ENCODE peak calls at places on chromosomes 1 and 21, in eight cellular contexts. K, P, G, H, Q, X, T and E are unnamed samples. For H3K27me3, the result is how much of the 10 kb centered on the place peaks cover.

GRCh38 chr1:179121159-179121938 is 39.5 kb downstream of the TOR3A start:
- DNase-seq in Q (no peak), P (no peak), H (peak), K (no peak), T (no peak), X (peak), G (no peak), E (no peak)

GRCh38 chr1:184253921-184254320 is 132.9 kb upstream of the C1orf21 start:
- DNase-seq in P (no peak), X (no peak), H (no peak), G (no peak), K (no peak), T (no peak), Q (no peak), E (no peak)

GRCh38 chr1:209875510-209875909 is 47.7 kb downstream of the UTP25 start:
- DNase-seq in K (no peak), G (no peak), X (peak), H (peak), P (no peak), Q (peak), T (no peak), E (no peak)

GRCh38 chr1:78333426-78334012 is 157.3 kb upstream of the PTGFR start:
- DNase-seq in Q (peak), X (peak), T (no peak), P (no peak), H (peak), G (no peak), K (no peak), E (no peak)

GRCh38 chr1:42348498-42348897 is 13.5 kb upstream of the FOXJ3 start:
- DNase-seq in K (no peak), H (no peak), Q (no peak), G (no peak), P (no peak), T (no peak), X (no peak), E (no peak)

GRCh38 chr1:246510147-246511030 is 3.3 kb upstream of the SMYD3 start:
- DNase-seq in K (no peak), X (no peak), H (no peak), Q (no peak), T (no peak), P (no peak), G (no peak), E (no peak)

GRCh38 chr1:10969267-10969970 is 43.0 kb upstream of the TARDBP start:
- DNase-seq in H (no peak), P (no peak), K (no peak), X (no peak), T (no peak), G (no peak), Q (no peak), E (no peak)

GRCh38 chr1:40141878-40142535 is 19.2 kb upstream of the RLF start:
- DNase-seq in Q (no peak), T (no peak), X (no peak), H (no peak), G (no peak), P (no peak), K (no peak), E (no peak)

GRCh38 chr1:65235867-65236805 is 73.2 kb upstream of the DNAJC6 start:
- DNase-seq in H (peak), Q (peak), P (no peak), K (no peak), G (no peak), X (peak), T (no peak), E (peak)

GRCh38 chr1:52633291-52633754 is 355 bp downstream of the SHISAL2A start:
- DNase-seq in Q (no peak), G (no peak), K (no peak), T (no peak), P (peak), H (peak), X (no peak), E (no peak)

GRCh38 chr1:93440272-93440671 is 7.6 kb upstream of the FNBP1L start:
- DNase-seq in T (no peak), X (peak), P (no peak), K (no peak), Q (no peak), H (no peak), G (no peak), E (no peak)

GRCh38 chr1:79781261-79781660 is 774.7 kb upstream of the ADGRL4 start:
- DNase-seq in Q (peak), T (no peak), K (no peak), P (no peak), G (no peak), H (no peak), X (no peak), E (no peak)

GRCh38 chr1:229028509-229028908 is 242.4 kb upstream of the RAB4A start:
- DNase-seq in K (no peak), P (no peak), H (no peak), T (no peak), Q (no peak), G (no peak), X (no peak), E (no peak)

GRCh38 chr21:41993744-41994143 is 16.4 kb downstream of the ZBTB21 start:
- DNase-seq in X (peak), P (no peak), T (no peak), G (no peak), H (no peak), Q (no peak), K (no peak), E (no peak)

GRCh38 chr1:6012529-6013318 is 20.5 kb upstream of the NPHP4 start:
- DNase-seq in Q (no peak), H (no peak), P (no peak), G (no peak), K (no peak), X (no peak), T (peak), E (no peak)

GRCh38 chr1:194024659-194025058 is 838.2 kb upstream of the B3GALT2 start:
- DNase-seq in X (peak), P (no peak), G (no peak), Q (peak), K (no peak), T (no peak), H (peak), E (peak)

GRCh38 chr1:36096500-36097412 is 8.1 kb downstream of the ADPRS start:
- DNase-seq in P (no peak), G (no peak), K (no peak), H (peak), Q (no peak), T (no peak), X (peak), E (no peak)

GRCh38 chr1:112040891-112041740 is 51.6 kb upstream of the KCND3 start:
- DNase-seq in H (no peak), G (no peak), X (no peak), Q (no peak), P (no peak), T (no peak), K (no peak), E (no peak)

GRCh38 chr1:188166654-188167053 is 1337.9 kb downstream of the PLA2G4A start:
- DNase-seq in G (no peak), P (no peak), T (no peak), Q (no peak), K (no peak), H (no peak), X (no peak), E (no peak)

GRCh38 chr1:97499667-97500066 is 421.2 kb downstream of the DPYD start:
- DNase-seq in K (no peak), G (no peak), H (no peak), Q (no peak), T (no peak), X (no peak), P (no peak), E (no peak)

GRCh38 chr1:201918343-201918742 is 28.0 kb downstream of the LMOD1 start:
- DNase-seq in K (no peak), H (no peak), Q (no peak), G (no peak), X (no peak), P (no peak), T (no peak), E (no peak)

GRCh38 chr1:200896571-200897187 is 2.0 kb downstream of the INAVA start:
- DNase-seq in X (peak), T (no peak), G (no peak), Q (peak), H (no peak), P (peak), K (peak), E (peak)

GRCh38 chr1:167617100-167617949 is 12.7 kb upstream of the RCSD1 start:
- DNase-seq in K (no peak), P (no peak), G (peak), X (no peak), T (peak), Q (peak), H (no peak), E (peak)

GRCh38 chr1:229556551-229556950 is 2.0 kb downstream of the ABCB10 start:
- DNase-seq in X (no peak), P (no peak), G (no peak), H (no peak), T (no peak), Q (no peak), K (no peak), E (no peak)

GRCh38 chr1:10530756-10531155 is 56.0 kb downstream of the PEX14 start:
- DNase-seq in X (no peak), G (no peak), Q (peak), H (no peak), K (no peak), P (no peak), T (no peak), E (no peak)

GRCh38 chr1:221174598-221174997 is 295.4 kb downstream of the HLX start:
- DNase-seq in K (no peak), Q (no peak), P (no peak), X (no peak), H (peak), T (peak), G (peak), E (no peak)

GRCh38 chr1:22143065-22143514 is at the start of gene WNT4:
- DNase-seq in K (peak), H (peak), P (peak), X (peak), Q (peak), T (no peak), G (no peak), E (no peak)

GRCh38 chr1:32963746-32964460 is 706 bp downstream of the RNF19B start:
- DNase-seq in H (peak), X (peak), T (peak), G (peak), K (peak), Q (peak), P (peak), E (peak)

GRCh38 chr1:207993477-207994445 is 82.8 kb upstream of the CD34 start:
- DNase-seq in X (peak), H (peak), K (no peak), T (no peak), G (no peak), P (no peak), Q (no peak), E (no peak)

GRCh38 chr1:15051898-15052528 is 101.5 kb upstream of the TMEM51 start:
- DNase-seq in H (no peak), X (no peak), Q (peak), T (no peak), G (no peak), K (no peak), P (no peak), E (peak)

GRCh38 chr1:34101151-34101550 is 63.9 kb downstream of the CSMD2 start:
- DNase-seq in G (no peak), P (no peak), T (no peak), X (no peak), H (no peak), Q (no peak), K (no peak), E (peak)

GRCh38 chr1:158101455-158101854 is 79.2 kb upstream of the CD1D start:
- DNase-seq in H (no peak), T (no peak), Q (no peak), G (no peak), X (no peak), P (no peak), K (no peak), E (no peak)

GRCh38 chr1:43786201-43786958 is 79.0 kb downstream of the ST3GAL3 start:
- DNase-seq in Q (no peak), T (no peak), G (no peak), X (no peak), H (no peak), P (no peak), K (no peak), E (no peak)

DNA sequence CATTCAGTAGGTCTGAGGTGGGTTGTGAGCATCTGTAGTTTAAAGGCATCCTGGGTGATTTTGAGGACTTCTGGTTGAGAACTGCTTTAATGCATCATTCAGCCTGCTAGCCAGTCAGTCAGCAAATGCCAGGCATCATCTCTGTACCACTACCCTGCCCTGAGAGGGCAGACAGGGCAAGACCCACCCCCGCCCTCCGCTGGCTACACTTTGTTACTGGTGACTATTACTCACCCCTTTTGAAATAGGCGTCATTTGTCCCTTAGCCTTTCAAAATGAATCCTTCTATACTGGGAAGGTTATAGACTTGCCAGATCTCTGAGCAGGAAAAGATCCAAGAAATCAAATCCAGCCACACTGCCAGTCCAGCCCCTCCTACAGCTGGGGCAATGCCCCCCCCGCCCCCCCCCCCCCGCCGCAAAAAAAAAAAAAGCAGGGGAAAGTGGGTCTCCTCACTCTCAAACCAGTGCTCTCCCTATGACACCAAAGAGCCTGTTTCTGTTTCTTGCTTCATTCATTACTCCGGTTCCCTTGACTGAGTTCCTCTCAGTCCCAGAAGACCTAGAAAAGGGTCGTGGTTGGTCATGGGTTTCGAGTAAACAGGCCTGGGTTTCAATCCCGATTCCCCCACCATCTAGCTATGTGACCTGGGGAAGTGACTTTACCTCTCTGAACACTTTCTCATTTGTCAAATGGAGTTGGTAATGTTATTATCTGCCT is 4.4 kb downstream of the SELENON start:
- DNase-seq in G (peak), K (no peak), T (peak), H (no peak), X (no peak), P (no peak), Q (no peak), E (no peak)
- TF ChIP-seq CTCF in G (no peak), K (no peak), T (no peak), H (no peak), X (no peak), P (no peak), Q (no peak), E (no peak)

GRCh38 chr21:43305811-43306311 is 121.1 kb downstream of the SIK1 start:
- DNase-seq in P (peak), K (no peak), X (no peak), H (no peak), Q (no peak), G (no peak), T (peak), E (no peak)

GRCh38 chr21:43308101-43308500 is 118.8 kb downstream of the SIK1 start:
- DNase-seq in G (no peak), P (peak), H (no peak), X (no peak), K (no peak), Q (no peak), T (peak), E (no peak)

GRCh38 chr21:43306391-43306790 is 120.5 kb downstream of the SIK1 start:
- DNase-seq in G (no peak), K (no peak), T (peak), P (peak), H (no peak), Q (no peak), X (no peak), E (no peak)

GRCh38 chr21:43307677-43308070 is 119.3 kb downstream of the SIK1 start:
- DNase-seq in H (no peak), K (no peak), X (no peak), Q (no peak), P (peak), T (no peak), G (no peak), E (no peak)

GRCh38 chr21:43306911-43307676 is 119.8 kb downstream of the SIK1 start:
- DNase-seq in P (peak), H (no peak), X (peak), T (peak), Q (peak), G (peak), K (peak), E (peak)
- H3K27ac ChIP-seq in P (no peak), H (no peak), X (no peak), T (peak), Q (peak), G (peak), K (peak), E (peak)

GRCh38 chr21:33023574-33024277 is 2.0 kb upstream of the OLIG2 start:
- DNase-seq in K (no peak), P (no peak), G (no peak), X (no peak), H (no peak), Q (no peak), T (no peak), E (no peak)
- H3K27me3 ChIP-seq in K (half or more), P (half or more), G (half or more), X (half or more), H (half or more), Q (half or more), T (half or more), E (half or more)

GRCh38 chr1:190436615-190437014 is 41.0 kb downstream of the BRINP3 start:
- DNase-seq in K (no peak), P (no peak), G (no peak), H (no peak), X (peak), Q (peak), T (no peak), E (peak)
- TF ChIP-seq CTCF in K (no peak), P (no peak), G (no peak), H (peak), X (peak), Q (peak), T (no peak), E (peak)

GRCh38 chr1:84855947-84856660 is 36.9 kb downstream of the LPAR3 start:
- DNase-seq in T (no peak), Q (no peak), K (no peak), G (no peak), X (no peak), H (no peak), P (no peak), E (no peak)
- H3K27ac ChIP-seq in T (no peak), Q (no peak), K (no peak), G (no peak), X (peak), H (no peak), P (no peak), E (no peak)

DNA sequence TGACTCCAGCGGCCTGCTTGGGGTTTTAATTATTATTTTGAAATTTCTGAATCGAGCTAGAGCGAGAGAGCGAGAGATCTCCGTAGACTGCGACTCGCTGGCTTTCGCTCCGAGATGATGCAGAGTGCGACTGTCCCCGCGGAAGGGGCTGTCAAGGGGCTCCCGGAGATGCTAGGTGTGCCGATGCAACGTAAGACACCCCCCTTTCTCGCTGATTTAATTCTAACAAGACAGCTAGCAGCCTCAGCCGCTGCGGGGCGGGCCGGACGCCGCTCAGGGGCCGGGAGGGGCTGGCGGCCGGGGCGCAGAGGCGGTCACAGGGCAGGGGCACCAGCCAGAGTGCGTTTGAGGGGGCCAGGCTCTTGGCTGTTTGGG is 339 bp downstream of the LHX4 start:
- DNase-seq in Q (no peak), P (no peak), G (no peak), H (no peak), T (no peak), X (no peak), K (no peak), E (no peak)
- H3K27me3 ChIP-seq in Q (under half), P (half or more), G (half or more), H (half or more), T (half or more), X (under half), K (half or more), E (half or more)